ENCODE peak calls at places on chromosomes 12 and 14, in seven cellular contexts. M is adrenal gland, O is OCI-LY7, F is psoas muscle, N is DND-41, H is Peyer's patch, U is right atrium auricular region. Y is an unnamed sample.

GRCh38 chr12:90896164-90896563 is 58.8 kb downstream of the CCER1 start:
- DNase-seq in H (no peak), U (no peak), F (no peak), O (no peak), M (no peak), N (no peak), Y (no peak)

GRCh38 chr12:110379201-110379600 is 24.3 kb downstream of the ANAPC7 start:
- DNase-seq in H (no peak), O (no peak), U (no peak), F (no peak), N (no peak), M (no peak), Y (no peak)

GRCh38 chr12:22733756-22734155 is 108.8 kb downstream of the ETNK1 start:
- DNase-seq in M (no peak), U (no peak), H (no peak), F (no peak), N (no peak), O (no peak), Y (no peak)

GRCh38 chr12:1651946-1652345 is 22.9 kb downstream of the WNT5B start:
- DNase-seq in O (no peak), F (no peak), M (no peak), N (no peak), H (no peak), U (no peak), Y (no peak)

GRCh38 chr12:106733660-106734059 is 40.8 kb upstream of the RIC8B start:
- DNase-seq in H (no peak), U (no peak), O (no peak), N (no peak), M (no peak), F (no peak), Y (no peak)

GRCh38 chr12:27284751-27285150 is 40.7 kb downstream of the STK38L start:
- DNase-seq in F (no peak), N (no peak), H (no peak), U (no peak), M (no peak), O (no peak), Y (no peak)

GRCh38 chr12:89756638-89757321 is 48.1 kb upstream of the ATP2B1 start:
- DNase-seq in H (no peak), N (no peak), M (no peak), U (no peak), F (no peak), O (peak; percentile 74), Y (no peak)

GRCh38 chr14:54257424-54257823 is 139.4 kb upstream of the CDKN3 start:
- DNase-seq in N (no peak), U (no peak), H (no peak), F (no peak), O (no peak), M (no peak), Y (no peak)

GRCh38 chr12:1830981-1831930 is 10.9 kb downstream of the LRTM2 start:
- DNase-seq in N (peak; percentile 23), F (peak; percentile 90), H (no peak), O (no peak), M (peak; percentile 64), U (no peak), Y (peak; percentile 24)

GRCh38 chr14:89498836-89499235 is 81.8 kb upstream of the FOXN3 start:
- DNase-seq in U (no peak), F (no peak), N (no peak), M (no peak), H (no peak), O (no peak), Y (no peak)

GRCh38 chr12:27221625-27222387 is 22.3 kb upstream of the STK38L start:
- DNase-seq in U (no peak), O (peak; percentile 32), H (no peak), M (no peak), F (no peak), N (no peak), Y (no peak)

GRCh38 chr12:108975024-108975593 is 45.8 kb downstream of the SVOP start:
- DNase-seq in N (no peak), H (no peak), O (no peak), M (no peak), U (no peak), F (no peak), Y (no peak)

GRCh38 chr12:12265571-12266388 is 1.1 kb downstream of the LRP6 start:
- DNase-seq in O (peak; percentile 29), M (no peak), U (no peak), N (no peak), H (no peak), F (no peak), Y (no peak)

GRCh38 chr12:58095002-58095401 is 153.6 kb downstream of the ATP23 start:
- DNase-seq in U (no peak), M (no peak), N (no peak), O (peak; percentile 16), F (no peak), H (no peak), Y (no peak)

GRCh38 chr14:75283884-75284563 is 5.4 kb downstream of the FOS start:
- DNase-seq in N (no peak), M (peak; percentile 51), H (no peak), F (peak; percentile 54), U (peak; percentile 92), O (no peak), Y (no peak)

GRCh38 chr12:99910342-99910741 is 74.4 kb downstream of the ANKS1B start:
- DNase-seq in H (no peak), M (no peak), U (no peak), O (no peak), F (no peak), N (no peak), Y (no peak)

GRCh38 chr12:98154850-98155249 is 360.5 kb upstream of the TMPO start:
- DNase-seq in U (no peak), F (no peak), O (peak; percentile 53), H (no peak), N (peak; percentile 10), M (peak; percentile 13), Y (no peak)

GRCh38 chr12:57367121-57367520 is 63.7 kb downstream of the R3HDM2 start:
- DNase-seq in H (no peak), U (no peak), M (no peak), N (no peak), F (no peak), O (no peak), Y (no peak)

GRCh38 chr12:120229071-120229582 is 28.2 kb upstream of the RPLP0 start:
- DNase-seq in N (no peak), O (peak; percentile 35), U (no peak), H (no peak), M (peak; percentile 63), F (no peak), Y (peak; percentile 72)

GRCh38 chr12:62802981-62803380 is 132.0 kb downstream of the PPM1H start:
- DNase-seq in M (no peak), H (no peak), F (no peak), U (no peak), N (no peak), O (no peak), Y (no peak)

GRCh38 chr12:55965240-55965639 is 602 bp downstream of the PMEL start:
- DNase-seq in M (no peak), H (no peak), F (no peak), U (no peak), O (no peak), N (no peak), Y (no peak)

GRCh38 chr12:89707992-89708792 is 446 bp downstream of the ATP2B1 start:
- DNase-seq in O (peak; percentile 63), H (peak; percentile 44), M (peak; percentile 39), U (no peak), F (peak; percentile 72), N (peak; percentile 47), Y (peak; percentile 34)

GRCh38 chr12:13316847-13317246 is 120.3 kb downstream of the EMP1 start:
- DNase-seq in M (no peak), U (no peak), F (no peak), H (no peak), O (no peak), N (no peak), Y (no peak)

GRCh38 chr14:105899071-105899641 is 372.8 kb downstream of the TMEM121 start:
- DNase-seq in U (no peak), M (no peak), F (peak; percentile 39), N (no peak), H (no peak), O (no peak), Y (no peak)
- H3K9me3 ChIP-seq in U (no peaks in the 10 kb centered on the region), M (no peaks in the 10 kb centered on the region), F (no peaks in the 10 kb centered on the region), N (no peaks in the 10 kb centered on the region), H (no peaks in the 10 kb centered on the region), O (no peaks in the 10 kb centered on the region), Y (no peaks in the 10 kb centered on the region)

DNA sequence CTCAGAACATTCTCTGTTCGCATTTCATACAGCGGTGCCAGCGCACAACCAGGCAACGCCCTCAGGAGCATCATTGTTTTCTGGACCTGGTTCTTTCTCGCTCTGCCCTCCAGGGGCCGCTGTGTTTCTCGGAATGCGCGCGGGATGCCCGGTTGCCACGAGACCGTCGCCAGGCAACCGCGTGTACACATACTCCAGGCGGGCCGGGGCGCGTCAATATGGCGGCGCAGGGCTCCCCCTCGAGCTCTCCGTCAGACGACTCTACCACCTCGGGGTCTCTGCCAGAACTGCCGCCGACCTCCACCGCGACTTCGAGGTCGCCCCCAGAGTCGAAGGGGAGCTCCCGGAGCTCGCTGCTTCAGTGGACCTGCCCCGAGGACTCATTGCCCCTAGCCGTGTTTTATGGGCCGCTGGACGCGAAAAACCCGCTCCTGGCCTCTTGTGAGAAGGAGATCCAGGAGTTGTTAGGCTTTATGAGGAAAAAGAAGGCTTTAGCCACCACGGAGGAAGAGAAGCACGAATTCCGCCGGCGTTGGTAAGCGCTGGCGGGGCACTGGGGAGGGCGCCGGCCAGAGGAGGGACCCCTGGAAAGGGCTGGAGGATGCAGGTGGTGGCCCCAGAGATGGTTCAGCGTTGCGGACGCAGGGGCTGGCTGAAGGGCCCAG is at the start of gene CFAP54:
- DNase-seq in N (peak; percentile 92), M (peak; percentile 89), H (peak; percentile 96), U (peak; percentile 97), O (peak; percentile 91), F (peak; percentile 94), Y (peak; percentile 94)
- H3K4me3 ChIP-seq in N (peak within 1 kb of the TSS; percentile 63), M (peak within 1 kb of the TSS; percentile 56), H (peak within 1 kb of the TSS; percentile 54), U (peak within 1 kb of the TSS; percentile 68), O (peak within 1 kb of the TSS; percentile 70), F (peak within 1 kb of the TSS; percentile 63), Y (peak within 1 kb of the TSS; percentile 50)

DNA sequence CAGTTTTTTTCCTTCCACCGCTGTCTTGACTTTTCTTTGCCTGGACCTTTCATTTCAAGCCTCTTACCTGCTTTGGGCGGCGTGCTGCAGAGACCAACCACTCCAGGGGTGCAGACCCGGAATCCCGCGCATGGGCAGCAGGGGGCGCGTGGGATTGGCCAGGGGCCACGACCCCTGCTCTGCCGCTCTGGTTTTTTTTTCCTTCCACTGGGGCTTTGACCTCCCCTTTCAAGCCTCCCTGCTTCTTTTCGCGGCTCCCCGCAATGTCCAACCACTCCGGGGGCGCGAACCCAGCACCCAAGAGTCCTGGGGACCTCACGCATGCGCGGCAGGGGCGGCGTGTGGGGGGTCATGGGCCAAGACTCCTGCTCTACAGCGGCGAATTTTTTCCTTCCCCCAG is 325.1 kb downstream of the ALG10 start:
- DNase-seq in H (no peak), F (no peak), U (no peak), O (no peak), M (no peak), N (no peak), Y (no peak)
- H3K9me3 ChIP-seq in H (peaks cover 32% of the 10 kb centered on the region), F (no peaks in the 10 kb centered on the region), U (peaks cover 8% of the 10 kb centered on the region), O (no peaks in the 10 kb centered on the region), M (no peaks in the 10 kb centered on the region), N (peaks cover 56% of the 10 kb centered on the region), Y (no peaks in the 10 kb centered on the region)

DNA sequence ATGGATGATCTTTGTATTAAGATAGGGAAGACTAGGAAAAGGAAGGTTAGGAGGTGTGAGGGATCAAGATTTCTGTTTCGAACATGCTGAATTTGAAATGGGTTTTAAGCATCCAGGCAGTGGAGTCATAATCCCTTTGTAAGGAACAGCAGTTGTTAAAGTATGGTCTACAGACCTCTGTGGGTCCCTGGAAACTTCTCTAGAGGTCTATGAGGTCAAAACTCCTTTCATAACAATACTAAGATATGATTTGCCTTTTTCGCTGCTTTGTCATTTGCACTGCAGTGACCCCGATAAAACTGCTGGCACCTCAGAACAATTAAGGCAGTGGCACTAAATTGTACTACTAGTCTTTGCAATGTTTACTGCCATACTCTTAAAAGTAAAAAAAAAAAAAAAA is 1.5 kb downstream of the RAD51AP1 start:
- DNase-seq in U (no peak), F (no peak), O (peak; percentile 17), N (no peak), M (no peak), H (no peak), Y (no peak)
- H3K4me3 ChIP-seq in U (no peak overlapping the region), F (no peak overlapping the region), O (peak overlapping the region; percentile 93), N (peak overlapping the region; percentile 63), M (no peak overlapping the region), H (no peak overlapping the region), Y (no peak overlapping the region)